ENCODE peak calls at places on chromosomes 13 and 19, in four cellular contexts. One of them, this sample, is unnamed.

GRCh38 chr13:95288899-95289500 is 12.3 kb downstream of the ABCC4 start:
- DNase-seq in IMR-90: no peak
- DNase-seq in endothelial cell of umbilical vein: peak; percentile 89
- DNase-seq in K562: no peak
- DNase-seq in this sample: no peak

GRCh38 chr13:98509271-98510155 is 67.4 kb downstream of the STK24 start:
- DNase-seq in IMR-90: peak; percentile 92
- DNase-seq in endothelial cell of umbilical vein: peak; percentile 95
- DNase-seq in K562: peak; percentile 80
- DNase-seq in this sample: peak; percentile 61

GRCh38 chr19:28012361-28012760 is 1200.6 kb downstream of the UQCRFS1 start:
- DNase-seq in IMR-90: no peak
- DNase-seq in endothelial cell of umbilical vein: no peak
- DNase-seq in K562: peak; percentile 18
- DNase-seq in this sample: no peak

GRCh38 chr19:34362679-34363069 is 2.3 kb upstream of the GPI start:
- DNase-seq in IMR-90: no peak
- DNase-seq in endothelial cell of umbilical vein: no peak
- DNase-seq in K562: no peak
- DNase-seq in this sample: no peak

GRCh38 chr13:98103942-98104880 is 38.7 kb upstream of the FARP1 start:
- DNase-seq in IMR-90: peak; percentile 43
- DNase-seq in endothelial cell of umbilical vein: no peak
- DNase-seq in K562: peak; percentile 18
- DNase-seq in this sample: no peak

GRCh38 chr13:32261567-32261966 is 53.6 kb downstream of the ZAR1L start:
- DNase-seq in IMR-90: peak; percentile 92
- DNase-seq in endothelial cell of umbilical vein: peak; percentile 99
- DNase-seq in K562: peak; percentile 32
- DNase-seq in this sample: peak; percentile 28

GRCh38 chr13:77300176-77301141 is 26.4 kb downstream of the MYCBP2 start:
- DNase-seq in IMR-90: peak; percentile 86
- DNase-seq in endothelial cell of umbilical vein: peak; percentile 75
- DNase-seq in K562: no peak
- DNase-seq in this sample: no peak

GRCh38 chr13:94546071-94546839 is 49.7 kb downstream of the TGDS start:
- DNase-seq in IMR-90: no peak
- DNase-seq in endothelial cell of umbilical vein: no peak
- DNase-seq in K562: no peak
- DNase-seq in this sample: no peak

GRCh38 chr13:70817571-70817970 is 709.3 kb upstream of the KLHL1 start:
- DNase-seq in IMR-90: peak; percentile 41
- DNase-seq in endothelial cell of umbilical vein: no peak
- DNase-seq in K562: no peak
- DNase-seq in this sample: no peak

GRCh38 chr19:38990949-38991697 is 15.6 kb upstream of the FBXO17 start:
- DNase-seq in IMR-90: no peak
- DNase-seq in endothelial cell of umbilical vein: no peak
- DNase-seq in K562: no peak
- DNase-seq in this sample: no peak

GRCh38 chr13:101258071-101258470 is 158.2 kb downstream of the NALCN start:
- DNase-seq in IMR-90: peak; percentile 86
- DNase-seq in endothelial cell of umbilical vein: peak; percentile 84
- DNase-seq in K562: no peak
- DNase-seq in this sample: no peak

GRCh38 chr13:105904034-105904742 is 631.3 kb downstream of the EFNB2 start:
- DNase-seq in IMR-90: no peak
- DNase-seq in endothelial cell of umbilical vein: no peak
- DNase-seq in K562: no peak
- DNase-seq in this sample: no peak

GRCh38 chr19:46218160-46218559 is 11.4 kb upstream of the IGFL1 start:
- DNase-seq in IMR-90: peak; percentile 6
- DNase-seq in endothelial cell of umbilical vein: peak; percentile 24
- DNase-seq in K562: peak; percentile 39
- DNase-seq in this sample: no peak

GRCh38 chr19:9981406-9982260 is 28.7 kb downstream of the COL5A3 start:
- DNase-seq in IMR-90: no peak
- DNase-seq in endothelial cell of umbilical vein: no peak
- DNase-seq in K562: no peak
- DNase-seq in this sample: no peak

GRCh38 chr19:58479303-58479702 is 3.2 kb downstream of the ZNF446 start:
- DNase-seq in IMR-90: no peak
- DNase-seq in endothelial cell of umbilical vein: no peak
- DNase-seq in K562: no peak
- DNase-seq in this sample: no peak
- H3K9me1 ChIP-seq in IMR-90: peaks cover 19% of the 10 kb centered on the region
- H3K9me1 ChIP-seq in endothelial cell of umbilical vein: no peaks in the 10 kb centered on the region
- H3K9me1 ChIP-seq in K562: no peaks in the 10 kb centered on the region
- H3K9me1 ChIP-seq in this sample: no peaks in the 10 kb centered on the region

GRCh38 chr19:48738557-48739399 is 1.6 kb downstream of the RASIP1 start:
- DNase-seq in IMR-90: peak; percentile 65
- DNase-seq in endothelial cell of umbilical vein: peak; percentile 94
- DNase-seq in K562: peak; percentile 98
- DNase-seq in this sample: peak; percentile 74

GRCh38 chr19:48739400-48739825 is 997 bp downstream of the RASIP1 start:
- DNase-seq in IMR-90: no peak
- DNase-seq in endothelial cell of umbilical vein: peak; percentile 20
- DNase-seq in K562: peak; percentile 48
- DNase-seq in this sample: no peak

GRCh38 chr19:48740705-48741030 is 258 bp upstream of the RASIP1 start:
- DNase-seq in IMR-90: no peak
- DNase-seq in endothelial cell of umbilical vein: peak; percentile 66
- DNase-seq in K562: no peak
- DNase-seq in this sample: no peak

GRCh38 chr19:48741222-48741999 is 1.0 kb upstream of the RASIP1 start:
- DNase-seq in IMR-90: no peak
- DNase-seq in endothelial cell of umbilical vein: peak; percentile 29
- DNase-seq in K562: peak; percentile 92
- DNase-seq in this sample: no peak

DNA sequence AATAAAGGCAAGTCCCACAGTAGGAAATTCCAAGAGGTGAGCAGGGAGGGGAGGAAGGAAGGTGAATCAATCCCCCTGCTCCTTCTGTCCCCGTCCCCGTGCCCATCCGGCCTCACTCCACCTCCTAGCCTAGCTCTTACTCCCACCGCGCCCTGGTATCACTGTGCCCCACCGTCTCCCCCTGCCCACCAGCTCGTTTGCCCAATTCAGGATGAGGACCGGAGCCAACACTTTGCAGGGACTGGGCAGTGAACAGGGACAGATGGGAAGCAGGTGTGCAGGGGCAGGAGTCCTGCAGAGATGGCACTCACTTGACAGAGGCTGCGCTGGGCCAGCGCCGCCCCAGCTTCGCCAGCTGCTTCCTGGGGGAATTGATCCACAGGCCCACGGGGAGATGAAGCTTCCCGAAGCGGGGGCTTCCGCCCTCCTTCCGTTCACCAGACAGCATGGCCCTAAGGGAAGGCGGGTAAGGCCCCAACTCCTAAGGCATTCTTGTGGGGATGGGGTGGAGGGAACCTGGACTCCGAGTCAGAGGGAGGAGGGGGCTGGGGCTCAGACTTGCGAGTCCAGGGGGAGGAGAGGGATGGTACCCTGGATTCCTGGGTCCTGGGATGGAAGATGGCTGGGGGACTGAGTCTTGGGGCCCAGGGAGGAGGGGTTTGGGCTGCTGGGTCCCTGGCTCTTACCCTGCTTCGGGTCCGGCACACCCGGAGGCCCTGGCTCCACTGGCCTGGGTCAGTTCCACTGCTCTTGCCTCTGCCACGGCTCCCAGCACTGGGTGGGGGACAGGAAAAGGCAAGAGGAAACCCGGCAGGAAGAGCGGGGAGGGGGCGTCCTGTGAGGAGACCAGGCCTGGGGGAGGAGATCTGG is at the start of gene RASIP1:
- DNase-seq in IMR-90: no peak
- DNase-seq in endothelial cell of umbilical vein: peak; percentile 26
- DNase-seq in K562: no peak
- DNase-seq in this sample: no peak
- H3K27ac ChIP-seq in IMR-90: no peak within 1 kb of the TSS
- H3K27ac ChIP-seq in endothelial cell of umbilical vein: peak within 1 kb of the TSS; percentile 50
- H3K27ac ChIP-seq in K562: peak within 1 kb of the TSS; percentile 82
- H3K27ac ChIP-seq in this sample: no peak within 1 kb of the TSS

GRCh38 chr19:41426952-41427646 is at the start of gene B3GNT8:
- DNase-seq in IMR-90: peak; percentile 34
- DNase-seq in endothelial cell of umbilical vein: peak; percentile 60
- DNase-seq in K562: peak; percentile 94
- DNase-seq in this sample: peak; percentile 48
- H3K9ac ChIP-seq in IMR-90: peak within 1 kb of the TSS; percentile 73
- H3K9ac ChIP-seq in endothelial cell of umbilical vein: peak within 1 kb of the TSS; percentile 53
- H3K9ac ChIP-seq in K562: peak within 1 kb of the TSS; percentile 87
- H3K9ac ChIP-seq in this sample: peak within 1 kb of the TSS; percentile 83

GRCh38 chr19:15265214-15265613 is 33.0 kb upstream of the EPHX3 start:
- DNase-seq in IMR-90: no peak
- DNase-seq in endothelial cell of umbilical vein: no peak
- DNase-seq in K562: no peak
- DNase-seq in this sample: no peak
- H3K9me1 ChIP-seq in IMR-90: peaks cover 38% of the 10 kb centered on the region
- H3K9me1 ChIP-seq in endothelial cell of umbilical vein: no peaks in the 10 kb centered on the region
- H3K9me1 ChIP-seq in K562: peaks cover 9% of the 10 kb centered on the region
- H3K9me1 ChIP-seq in this sample: no peaks in the 10 kb centered on the region

This sample was measured in keratinocyte.